ENCODE peak calls at places on chromosomes 11 and 22, in five cellular contexts. O, D, X, H and K are unnamed samples.

GRCh38 chr11:8814209-8814922 is 96.6 kb upstream of the AKIP1 start:
- DNase-seq in O (peak), D (no peak), X (no peak), H (peak), K (no peak)

GRCh38 chr11:83521647-83522596 is 235.8 kb upstream of the CCDC90B start:
- DNase-seq in O (peak), D (peak), X (peak), H (peak), K (no peak)

GRCh38 chr22:41223535-41223934 is 17.2 kb downstream of the CHADL start:
- DNase-seq in O (no peak), D (no peak), X (no peak), H (no peak), K (no peak)

GRCh38 chr11:63767415-63768231 is 952 bp downstream of the ZFTA start:
- DNase-seq in O (peak), D (peak), X (no peak), H (peak), K (no peak)

GRCh38 chr11:130418210-130418609 is 10.2 kb downstream of the ADAMTS8 start:
- DNase-seq in O (no peak), D (no peak), X (no peak), H (no peak), K (no peak)

GRCh38 chr22:37148031-37148651 is 1.6 kb downstream of the IL2RB start:
- DNase-seq in O (no peak), D (no peak), X (no peak), H (no peak), K (no peak)

GRCh38 chr11:34346551-34346950 is 11.3 kb downstream of the ABTB2 start:
- DNase-seq in O (no peak), D (no peak), X (no peak), H (peak), K (no peak)

GRCh38 chr22:17403906-17404305 is 34.6 kb downstream of the CECR2 start:
- DNase-seq in O (no peak), D (no peak), X (no peak), H (no peak), K (no peak)

GRCh38 chr11:9735919-9736318 is 72.0 kb downstream of the SWAP70 start:
- DNase-seq in O (no peak), D (no peak), X (no peak), H (no peak), K (no peak)

GRCh38 chr11:95693298-95693697 is 96.3 kb downstream of the FAM76B start:
- DNase-seq in O (no peak), D (no peak), X (no peak), H (no peak), K (no peak)
- H3K4me3 ChIP-seq in O (no peak), D (no peak), X (no peak), H (no peak), K (no peak)

GRCh38 chr22:45868586-45869443 is 108.1 kb downstream of the WNT7B start:
- DNase-seq in O (no peak), D (peak), X (no peak), H (no peak), K (no peak)

GRCh38 chr22:45867906-45868555 is 108.9 kb downstream of the WNT7B start:
- DNase-seq in O (no peak), D (no peak), X (no peak), H (no peak), K (no peak)

GRCh38 chr22:45866398-45867117 is 110.4 kb downstream of the WNT7B start:
- DNase-seq in O (no peak), D (no peak), X (no peak), H (no peak), K (no peak)

GRCh38 chr22:45865561-45866397 is 111.2 kb downstream of the WNT7B start:
- DNase-seq in O (no peak), D (no peak), X (no peak), H (no peak), K (no peak)

DNA sequence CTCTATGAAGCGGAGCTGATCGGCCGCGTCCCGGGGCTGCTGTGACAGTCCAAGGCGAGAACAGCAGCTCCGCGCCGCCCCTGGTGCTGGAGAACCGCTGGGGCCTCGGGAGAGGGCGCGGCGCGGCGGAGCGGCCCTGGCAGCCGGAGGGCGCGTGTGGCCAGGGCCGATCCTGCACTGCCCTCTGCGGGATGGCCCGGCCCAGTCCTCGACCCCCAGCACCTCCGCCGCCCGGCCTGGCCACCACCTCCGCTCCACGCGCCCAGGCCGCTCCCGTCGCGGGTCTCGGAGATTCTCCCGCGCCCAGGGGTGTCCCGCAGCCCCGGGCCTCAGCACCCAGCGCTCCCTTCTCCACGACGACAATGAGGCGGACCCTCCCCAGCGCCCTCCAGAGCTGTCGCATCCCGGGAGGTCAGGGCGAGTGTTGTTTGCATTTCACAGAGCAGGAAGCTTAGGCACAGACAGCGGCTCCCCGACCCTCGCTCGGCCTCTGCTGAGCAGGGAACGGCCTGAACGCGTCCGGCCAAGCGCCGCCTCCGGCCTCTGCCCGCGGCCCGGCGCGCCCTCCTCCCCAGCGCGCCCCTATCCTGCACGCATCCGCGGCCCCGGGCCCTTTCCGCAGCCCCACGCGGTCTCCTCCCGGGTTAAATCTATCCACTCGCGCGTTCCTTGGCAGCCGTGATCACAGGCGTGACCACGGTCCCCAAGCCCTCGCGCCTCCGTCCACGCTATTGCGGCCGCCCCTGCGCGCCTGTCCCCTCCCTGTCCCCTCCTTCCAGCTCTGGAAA is 109.7 kb downstream of the WNT7B start:
- DNase-seq in O (peak), D (no peak), X (no peak), H (no peak), K (no peak)
- TF ChIP-seq CTCF in O (peak), D (no peak), X (no peak), H (no peak), K (peak)

GRCh38 chr11:93652161-93652597 is 9.3 kb upstream of the CEP295 start:
- DNase-seq in O (peak), D (peak), X (no peak), H (peak), K (peak)

GRCh38 chr11:93652679-93653078 is 8.8 kb upstream of the CEP295 start:
- DNase-seq in O (no peak), D (no peak), X (no peak), H (no peak), K (no peak)

GRCh38 chr11:93653080-93653479 is 8.4 kb upstream of the CEP295 start:
- DNase-seq in O (no peak), D (no peak), X (no peak), H (no peak), K (no peak)

GRCh38 chr11:93653566-93653965 is 7.9 kb upstream of the CEP295 start:
- DNase-seq in O (no peak), D (no peak), X (no peak), H (no peak), K (no peak)

GRCh38 chr11:93651052-93651451 is 10.4 kb upstream of the CEP295 start:
- DNase-seq in O (no peak), D (no peak), X (no peak), H (no peak), K (no peak)
- H3K4me3 ChIP-seq in O (no peak), D (no peak), X (no peak), H (no peak), K (no peak)

DNA sequence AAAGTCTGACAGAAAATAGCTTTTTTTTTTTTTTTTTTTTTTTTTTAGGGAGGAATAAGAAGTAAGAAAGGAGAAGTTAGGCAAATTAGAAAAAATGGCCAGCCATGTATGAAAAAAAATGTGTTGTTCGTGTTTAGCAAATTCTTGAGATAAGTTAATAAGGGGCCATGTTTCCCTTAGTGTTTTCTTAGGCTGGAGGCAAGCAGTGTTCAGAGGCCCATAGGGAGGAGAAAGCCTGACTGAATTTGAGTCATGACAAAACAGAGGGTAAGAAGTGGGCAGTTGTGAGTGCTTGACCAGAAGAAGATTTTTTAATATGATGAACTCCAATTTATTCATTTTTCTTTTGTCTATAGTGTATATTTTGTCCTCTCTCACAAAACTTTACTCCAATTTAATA is 766.4 kb downstream of the FAM181B start:
- DNase-seq in O (no peak), D (no peak), X (no peak), H (no peak), K (no peak)
- TF ChIP-seq CTCF in O (no peak), D (no peak), X (no peak), H (no peak), K (no peak)

GRCh38 chr22:38941488-38941987 is 15.9 kb upstream of the APOBEC3A start:
- DNase-seq in O (no peak), D (peak), X (no peak), H (no peak), K (no peak)
- H3K4me3 ChIP-seq in O (no peak), D (peak), X (no peak), H (no peak), K (no peak)

GRCh38 chr11:119479685-119480275 is 56.8 kb upstream of the THY1 start:
- DNase-seq in O (no peak), D (peak), X (no peak), H (peak), K (no peak)
- TF ChIP-seq CTCF in O (peak), D (no peak), X (peak), H (peak), K (peak)

GRCh38 chr11:1943977-1944376 is 3.2 kb upstream of the MRPL23 start:
- DNase-seq in O (no peak), D (peak), X (no peak), H (no peak), K (peak)

GRCh38 chr11:1942541-1943260 is 4.4 kb upstream of the MRPL23 start:
- DNase-seq in O (no peak), D (peak), X (no peak), H (no peak), K (no peak)

GRCh38 chr11:1946812-1947480 is at the start of gene MRPL23:
- DNase-seq in O (no peak), D (peak), X (no peak), H (no peak), K (no peak)

GRCh38 chr11:1947592-1948237 is 583 bp downstream of the MRPL23 start:
- DNase-seq in O (no peak), D (no peak), X (no peak), H (no peak), K (no peak)

GRCh38 chr11:1943576-1943975 is 3.6 kb upstream of the MRPL23 start:
- DNase-seq in O (no peak), D (peak), X (no peak), H (no peak), K (no peak)
- H3K4me3 ChIP-seq in O (no peak), D (no peak), X (no peak), H (no peak), K (no peak)

GRCh38 chr11:129333873-129334272 is 41.8 kb upstream of the BARX2 start:
- DNase-seq in O (no peak), D (no peak), X (no peak), H (no peak), K (no peak)
- TF ChIP-seq CTCF in O (no peak), D (no peak), X (peak), H (peak), K (peak)